ENCODE peak calls at places on chromosomes 1 and 21, in six cellular contexts. B is neural progenitor cell; Y is IMR-90; A is CD8-positive, alpha-beta memory T cell; F is bronchial epithelial cell; W is stomach. K is an unnamed sample. For H3K36me3, the result is how much of the 10 kb centered on the place peaks cover.

GRCh38 chr1:16971330-16972209 is 8.8 kb downstream of the MFAP2 start:
- DNase-seq in B (peak), Y (no peak), A (no peak), F (peak), W (no peak), K (peak)

GRCh38 chr1:183038333-183038876 is 15.2 kb downstream of the LAMC1 start:
- DNase-seq in B (no peak), Y (no peak), A (no peak), F (no peak), W (no peak), K (no peak)

GRCh38 chr1:3993606-3994375 is 93.7 kb upstream of the C1orf174 start:
- DNase-seq in B (no peak), Y (no peak), A (no peak), F (no peak), W (no peak), K (no peak)

GRCh38 chr1:171984262-171984661 is 143.0 kb downstream of the DNM3 start:
- DNase-seq in B (no peak), Y (no peak), A (no peak), F (no peak), W (no peak), K (no peak)

GRCh38 chr1:115227683-115228082 is 110.4 kb downstream of the NGF start:
- DNase-seq in B (no peak), Y (peak), A (no peak), F (no peak), W (no peak), K (no peak)

GRCh38 chr1:20603473-20604464 is 14.9 kb downstream of the CDA start:
- DNase-seq in B (no peak), Y (peak), A (no peak), F (peak), W (no peak), K (no peak)

GRCh38 chr1:14630986-14631385 is 32.5 kb downstream of the KAZN start:
- DNase-seq in B (no peak), Y (no peak), A (no peak), F (no peak), W (no peak), K (no peak)

GRCh38 chr1:21034725-21035628 is 141.7 kb downstream of the EIF4G3 start:
- DNase-seq in B (no peak), Y (no peak), A (no peak), F (no peak), W (peak), K (peak)

GRCh38 chr21:39645331-39645730 is 32.6 kb downstream of the B3GALT5 start:
- DNase-seq in B (no peak), Y (no peak), A (no peak), F (no peak), W (no peak), K (no peak)

GRCh38 chr1:153777648-153778047 is 2.4 kb downstream of the SLC27A3 start:
- DNase-seq in B (no peak), Y (peak), A (no peak), F (no peak), W (peak), K (no peak)

GRCh38 chr1:169250795-169251194 is 116.8 kb downstream of the NME7 start:
- DNase-seq in B (no peak), Y (no peak), A (no peak), F (no peak), W (no peak), K (no peak)

GRCh38 chr1:108777839-108778238 is 31.4 kb downstream of the STXBP3 start:
- DNase-seq in B (no peak), Y (peak), A (no peak), F (peak), W (no peak), K (no peak)

GRCh38 chr1:108785880-108786279 is 39.4 kb downstream of the STXBP3 start:
- DNase-seq in B (no peak), Y (no peak), A (no peak), F (no peak), W (no peak), K (no peak)

GRCh38 chr1:108779455-108779854 is 33.0 kb downstream of the STXBP3 start:
- DNase-seq in B (no peak), Y (no peak), A (no peak), F (no peak), W (no peak), K (no peak)

GRCh38 chr1:108785264-108785663 is 38.8 kb downstream of the STXBP3 start:
- DNase-seq in B (no peak), Y (no peak), A (no peak), F (no peak), W (no peak), K (no peak)

DNA sequence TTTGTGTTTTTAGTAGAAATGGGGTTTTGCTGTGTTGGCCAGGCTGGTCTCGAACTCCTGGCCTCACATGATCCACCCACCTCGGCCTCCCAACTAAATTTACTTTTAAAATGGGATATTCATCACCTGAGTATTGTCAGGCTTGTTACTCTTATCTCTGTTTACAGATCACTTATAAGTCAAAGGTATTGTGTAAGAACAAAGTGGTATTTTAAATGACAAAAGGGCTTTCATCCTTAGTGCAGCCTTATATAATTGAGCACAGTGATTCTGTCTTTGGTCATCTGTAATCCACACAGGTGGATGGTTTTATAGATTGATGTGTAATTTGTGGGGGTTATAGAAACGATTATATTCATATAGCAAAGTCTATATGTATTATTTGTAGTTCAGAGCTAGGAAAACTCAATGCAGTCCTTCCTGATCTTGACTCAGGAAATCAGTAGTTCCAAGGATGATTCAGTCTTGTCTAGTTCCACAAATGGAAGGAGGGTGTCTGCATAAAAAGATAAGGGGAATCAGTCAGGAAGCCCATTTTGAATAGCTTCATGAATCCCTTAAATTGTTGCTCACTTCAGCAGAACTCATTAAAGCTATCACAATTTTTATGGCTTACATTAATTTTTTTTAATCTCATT is 34.6 kb downstream of the STXBP3 start:
- DNase-seq in B (no peak), Y (no peak), A (no peak), F (no peak), W (no peak), K (no peak)
- H3K36me3 ChIP-seq in B (under half), Y (under half), A (under half), F (under half), W (half or more), K (under half)

DNA sequence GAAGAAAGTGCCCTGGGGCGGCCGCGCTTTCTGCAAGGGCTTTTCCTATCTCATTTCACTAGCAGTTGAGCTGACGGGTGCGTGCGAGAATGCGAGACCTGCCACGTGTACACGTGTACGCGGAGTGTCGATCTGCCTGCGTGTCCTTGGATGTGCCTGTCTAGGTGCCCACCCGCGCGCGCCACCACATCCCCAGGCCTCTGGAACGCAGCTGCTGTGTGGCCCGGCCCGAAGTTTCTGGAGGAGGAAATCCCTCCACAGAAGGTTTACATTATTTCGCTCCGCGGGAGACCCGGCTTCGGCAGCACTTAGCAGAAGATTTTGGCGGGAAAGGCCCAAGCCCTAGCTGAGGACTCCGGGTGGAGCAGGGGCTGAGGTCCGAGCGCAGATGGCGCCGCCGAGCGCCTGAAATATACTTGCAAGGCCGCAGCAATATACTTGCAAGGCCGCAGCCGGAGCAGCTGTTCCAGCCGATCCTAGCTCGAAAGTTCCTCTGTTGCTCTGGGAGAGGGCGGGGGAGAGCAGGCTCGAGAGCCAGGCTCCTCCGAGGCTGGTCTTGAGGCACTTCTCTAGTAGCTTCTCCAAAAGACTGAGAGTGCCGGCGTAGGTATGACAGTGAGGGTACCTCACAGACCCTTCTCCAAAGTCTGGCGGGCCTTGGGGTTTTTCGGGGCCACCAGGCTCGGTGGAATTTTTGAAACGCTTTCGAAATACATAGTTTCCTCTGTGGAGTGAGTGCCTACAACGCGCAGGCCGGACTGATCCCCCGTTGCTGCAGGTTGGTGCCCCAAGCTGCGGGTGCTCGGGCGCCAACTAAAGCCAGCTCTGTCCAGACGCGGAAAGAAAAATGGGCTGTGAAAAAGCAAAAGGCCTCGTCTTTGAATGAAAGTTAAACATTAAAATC is 3.8 kb downstream of the TBX15 start:
- DNase-seq in B (peak), Y (peak), A (no peak), F (no peak), W (no peak), K (peak)
- H3K4me3 ChIP-seq in B (peak), Y (no peak), A (no peak), F (no peak), W (peak), K (no peak)

GRCh38 chr1:111468717-111469100 is 5.1 kb upstream of the C1orf162 start:
- DNase-seq in B (no peak), Y (no peak), A (no peak), F (peak), W (no peak), K (no peak)

GRCh38 chr1:111465754-111466153 is 8.0 kb upstream of the C1orf162 start:
- DNase-seq in B (no peak), Y (no peak), A (no peak), F (no peak), W (no peak), K (no peak)

GRCh38 chr1:111469539-111469938 is 4.2 kb upstream of the C1orf162 start:
- DNase-seq in B (no peak), Y (no peak), A (no peak), F (no peak), W (no peak), K (no peak)

GRCh38 chr1:111466480-111466879 is 7.3 kb upstream of the C1orf162 start:
- DNase-seq in B (no peak), Y (no peak), A (no peak), F (no peak), W (no peak), K (no peak)

DNA sequence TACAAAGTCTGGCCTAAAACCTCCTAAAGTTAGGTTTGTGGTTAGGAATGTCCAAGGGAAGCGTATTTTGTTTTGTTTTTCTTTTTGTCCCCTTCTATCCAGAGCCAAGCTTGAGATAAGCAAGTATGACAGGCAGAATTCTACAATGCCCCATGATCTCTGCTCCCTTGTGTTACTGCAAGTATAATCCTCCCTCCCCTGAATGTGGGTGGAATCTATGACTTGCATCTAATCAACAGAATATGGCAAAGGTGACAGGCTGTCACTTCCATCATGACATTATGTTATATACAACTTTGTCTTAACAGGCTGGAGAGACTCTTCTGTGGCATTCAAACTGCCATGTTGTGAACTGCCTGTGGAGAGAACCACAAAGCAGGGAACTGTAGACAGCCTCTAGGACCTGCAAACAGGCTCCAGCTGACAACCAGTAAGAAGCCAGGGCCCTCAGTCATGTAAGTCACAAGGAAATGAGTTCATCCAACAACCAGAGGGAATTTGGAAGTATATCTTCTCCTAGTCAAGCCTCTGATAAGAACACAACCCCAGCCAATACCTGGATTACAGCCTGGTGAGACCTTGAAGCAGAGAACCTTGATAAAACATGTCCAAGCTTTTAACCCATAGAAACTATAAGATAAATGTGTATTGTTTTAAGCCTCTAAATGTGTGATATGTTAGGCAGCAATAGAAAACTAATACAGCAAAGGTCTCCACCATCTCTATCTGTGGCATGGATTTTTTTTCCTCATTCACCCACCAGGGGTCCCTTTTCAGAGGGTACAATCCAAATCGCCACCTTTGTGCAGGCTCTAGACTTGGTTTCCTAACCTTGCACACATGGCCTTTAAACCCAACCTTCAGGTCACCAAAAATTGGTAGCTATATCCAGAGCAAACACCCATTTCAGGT is 5.7 kb upstream of the C1orf162 start:
- DNase-seq in B (no peak), Y (no peak), A (no peak), F (no peak), W (no peak), K (no peak)
- H3K36me3 ChIP-seq in B (under half), Y (under half), A (under half), F (under half), W (half or more), K (under half)

DNA sequence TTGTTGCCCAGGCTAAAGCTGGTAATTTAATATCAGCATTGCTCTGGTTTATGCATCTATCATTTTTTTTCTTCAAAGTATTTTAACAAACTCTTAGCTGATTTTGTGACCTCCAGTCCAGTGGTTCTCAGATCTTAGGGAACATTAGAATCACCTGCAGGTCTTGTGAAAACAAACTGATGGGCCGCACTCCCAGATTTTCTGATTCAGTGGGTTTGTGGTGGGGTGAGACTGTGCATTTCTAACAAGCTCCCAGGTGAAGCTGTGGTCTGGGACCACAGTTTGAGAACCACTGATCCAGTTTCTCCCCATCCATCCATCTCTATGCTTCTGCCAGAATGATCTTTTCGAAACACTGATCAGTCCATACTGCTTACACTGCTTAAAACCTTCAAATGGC is 305.7 kb upstream of the USP24 start:
- DNase-seq in B (no peak), Y (no peak), A (no peak), F (no peak), W (no peak), K (no peak)
- H3K4me3 ChIP-seq in B (no peak), Y (no peak), A (no peak), F (no peak), W (no peak), K (no peak)

GRCh38 chr1:10106241-10106640 is 73.5 kb downstream of the UBE4B start:
- DNase-seq in B (no peak), Y (no peak), A (no peak), F (no peak), W (no peak), K (peak)
- H3K36me3 ChIP-seq in B (under half), Y (under half), A (under half), F (under half), W (half or more), K (under half)

DNA sequence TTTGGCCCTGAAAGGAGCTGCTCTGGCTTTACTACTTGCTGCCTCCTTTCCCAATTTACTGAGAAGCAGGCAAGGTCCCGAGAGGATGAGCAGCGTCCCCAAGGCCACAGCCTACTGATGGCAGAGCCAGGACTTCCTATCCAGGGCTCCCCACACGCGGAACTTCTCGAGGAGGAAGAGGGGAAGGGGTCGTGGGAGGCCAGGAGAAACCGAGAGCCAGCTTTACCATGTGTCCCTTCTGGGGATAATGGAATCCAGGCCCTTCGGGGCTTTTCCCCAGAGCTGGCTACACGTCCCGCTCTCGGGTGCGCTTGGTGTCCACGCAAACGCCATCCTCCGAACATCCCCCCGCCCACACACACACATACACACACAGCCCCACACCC is 4.3 kb upstream of the CCN1 start:
- DNase-seq in B (no peak), Y (no peak), A (no peak), F (no peak), W (no peak), K (no peak)
- H3K4me3 ChIP-seq in B (peak), Y (peak), A (no peak), F (peak), W (peak), K (peak)

GRCh38 chr1:32172621-32173245 is 6.7 kb upstream of the TXLNA start:
- DNase-seq in B (no peak), Y (peak), A (no peak), F (peak), W (no peak), K (no peak)
- H3K36me3 ChIP-seq in B (under half), Y (half or more), A (under half), F (under half), W (half or more), K (under half)

GRCh38 chr1:64090436-64090835 is 113.0 kb upstream of the UBE2U start:
- DNase-seq in B (no peak), Y (no peak), A (no peak), F (no peak), W (no peak), K (no peak)

GRCh38 chr1:64092851-64093371 is 110.5 kb upstream of the UBE2U start:
- DNase-seq in B (no peak), Y (no peak), A (no peak), F (no peak), W (no peak), K (no peak)

GRCh38 chr1:64082459-64082858 is 121.0 kb upstream of the UBE2U start:
- DNase-seq in B (no peak), Y (peak), A (no peak), F (peak), W (no peak), K (no peak)

GRCh38 chr1:64084451-64084850 is 119.0 kb upstream of the UBE2U start:
- DNase-seq in B (no peak), Y (no peak), A (no peak), F (no peak), W (no peak), K (no peak)

GRCh38 chr1:64087768-64088167 is 115.7 kb upstream of the UBE2U start:
- DNase-seq in B (no peak), Y (peak), A (no peak), F (peak), W (no peak), K (no peak)
- H3K4me3 ChIP-seq in B (no peak), Y (no peak), A (no peak), F (no peak), W (no peak), K (no peak)

DNA sequence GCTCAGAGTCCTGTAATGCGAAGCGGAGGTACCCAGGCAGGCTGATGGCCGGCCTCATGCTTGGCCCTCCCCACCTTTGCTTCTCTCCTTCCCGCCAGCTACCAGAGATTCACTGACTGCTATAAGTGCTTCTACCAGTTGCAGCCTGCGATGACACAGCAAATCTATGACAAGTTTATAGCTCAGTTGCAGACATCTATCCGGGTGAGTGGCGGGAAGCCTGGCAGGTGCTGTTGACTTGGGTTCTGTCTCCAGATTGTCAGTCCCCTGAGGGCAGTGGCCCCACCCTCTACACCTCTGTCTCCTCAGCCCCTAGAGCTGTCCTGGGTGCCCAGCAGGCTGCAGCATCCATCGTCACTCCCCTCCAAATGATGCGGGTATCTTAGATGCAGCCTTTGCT is 9.8 kb upstream of the BGLAP start:
- DNase-seq in B (no peak), Y (no peak), A (no peak), F (no peak), W (no peak), K (no peak)
- H3K36me3 ChIP-seq in B (under half), Y (under half), A (under half), F (under half), W (half or more), K (under half)

GRCh38 chr1:247347395-247348222 is 15.9 kb upstream of the ZNF496 start:
- DNase-seq in B (peak), Y (no peak), A (no peak), F (no peak), W (no peak), K (peak)
- H3K4me3 ChIP-seq in B (no peak), Y (no peak), A (no peak), F (no peak), W (peak), K (peak)